ENCODE peak calls at places on chromosomes 2 and 18, in five cellular contexts. U, O, I, D and C are unnamed samples.

GRCh38 chr2:96359310-96359709 is 23.7 kb downstream of the NCAPH start:
- DNase-seq in I (peak; percentile 2), O (no peak), D (no peak), U (no peak), C (no peak)

GRCh38 chr2:96262306-96262705 is 3.5 kb downstream of the TMEM127 start:
- DNase-seq in D (no peak), O (no peak), I (no peak), U (no peak), C (no peak)

GRCh38 chr2:80531319-80531718 is 226.8 kb upstream of the LRRTM1 start:
- DNase-seq in D (no peak), U (no peak), O (no peak), I (no peak), C (no peak)

GRCh38 chr18:7038330-7038846 is 79.2 kb downstream of the LAMA1 start:
- DNase-seq in D (peak; percentile 99), O (peak; percentile 98), I (peak; percentile 96), U (peak; percentile 90), C (peak; percentile 69)

GRCh38 chr2:121232626-121233265 is 52.3 kb downstream of the TFCP2L1 start:
- DNase-seq in U (no peak), I (no peak), D (no peak), O (no peak), C (no peak)

GRCh38 chr2:118853647-118854367 is 6.4 kb upstream of the EN1 start:
- DNase-seq in O (no peak), U (no peak), D (no peak), I (no peak), C (no peak)

GRCh38 chr2:8316356-8316755 is 365.5 kb upstream of the ID2 start:
- DNase-seq in O (no peak), D (no peak), I (no peak), U (no peak), C (no peak)

GRCh38 chr2:29165362-29166236 is 50.4 kb downstream of the CLIP4 start:
- DNase-seq in I (peak; percentile 84), O (peak; percentile 68), U (no peak), D (peak; percentile 39), C (no peak)

GRCh38 chr2:167749016-167749415 is 498.4 kb downstream of the STK39 start:
- DNase-seq in O (peak; percentile 93), D (no peak), I (no peak), U (no peak), C (no peak)

GRCh38 chr2:172972005-172972619 is 103.5 kb upstream of the MAP3K20 start:
- DNase-seq in I (peak; percentile 68), D (no peak), O (no peak), U (peak; percentile 74), C (peak; percentile 41)

GRCh38 chr2:240569998-240570530 is 1.8 kb downstream of the RNPEPL1 start:
- DNase-seq in O (no peak), U (peak; percentile 3), I (no peak), D (no peak), C (no peak)

GRCh38 chr2:221198309-221198708 is 373.8 kb downstream of the EPHA4 start:
- DNase-seq in D (no peak), U (no peak), I (no peak), O (no peak), C (no peak)